ENCODE peak calls at places on chromosomes 12 and 14, in ten cellular contexts. Q, S, O, U, W, Y, G, R, D and F are unnamed samples.

GRCh38 chr12:42027537-42027936 is 117.1 kb downstream of the GXYLT1 start:
- DNase-seq in Q (no peak), S (no peak), O (peak), U (no peak), W (no peak), Y (no peak), G (no peak), R (no peak), D (no peak), F (no peak)

GRCh38 chr14:61615743-61616523 is 79.4 kb upstream of the HIF1A start:
- DNase-seq in Q (no peak), S (no peak), O (peak), U (no peak), W (no peak), Y (no peak), G (peak), R (no peak), D (no peak), F (no peak)

GRCh38 chr12:97229036-97229435 is 233.6 kb upstream of the RMST start:
- DNase-seq in Q (no peak), S (no peak), O (no peak), U (no peak), W (no peak), Y (no peak), G (no peak), R (no peak), D (no peak), F (no peak)

GRCh38 chr14:105856676-105857222 is 330.4 kb downstream of the TMEM121 start:
- DNase-seq in Q (no peak), S (no peak), O (no peak), U (peak), W (peak), Y (no peak), G (no peak), R (no peak), D (no peak), F (no peak)

GRCh38 chr14:102419276-102419675 is 56.5 kb downstream of the TECPR2 start:
- DNase-seq in Q (no peak), S (no peak), O (no peak), U (peak), W (no peak), Y (no peak), G (no peak), R (no peak), D (no peak), F (no peak)

GRCh38 chr14:59189281-59189821 is 884 bp downstream of the DAAM1 start:
- DNase-seq in Q (no peak), S (no peak), O (peak), U (no peak), W (peak), Y (no peak), G (peak), R (no peak), D (no peak), F (no peak)

GRCh38 chr12:123942277-123942653 is 30.4 kb downstream of the CCDC92 start:
- DNase-seq in Q (no peak), S (no peak), O (no peak), U (no peak), W (no peak), Y (peak), G (peak), R (peak), D (peak), F (peak)

GRCh38 chr12:52141306-52141705 is 50.5 kb downstream of the KRT80 start:
- DNase-seq in Q (no peak), S (no peak), O (no peak), U (no peak), W (no peak), Y (no peak), G (no peak), R (no peak), D (no peak), F (no peak)

GRCh38 chr14:34461334-34462131 is 507 bp downstream of the SPTSSA start:
- DNase-seq in Q (peak), S (peak), O (peak), U (peak), W (peak), Y (peak), G (peak), R (peak), D (peak), F (peak)

DNA sequence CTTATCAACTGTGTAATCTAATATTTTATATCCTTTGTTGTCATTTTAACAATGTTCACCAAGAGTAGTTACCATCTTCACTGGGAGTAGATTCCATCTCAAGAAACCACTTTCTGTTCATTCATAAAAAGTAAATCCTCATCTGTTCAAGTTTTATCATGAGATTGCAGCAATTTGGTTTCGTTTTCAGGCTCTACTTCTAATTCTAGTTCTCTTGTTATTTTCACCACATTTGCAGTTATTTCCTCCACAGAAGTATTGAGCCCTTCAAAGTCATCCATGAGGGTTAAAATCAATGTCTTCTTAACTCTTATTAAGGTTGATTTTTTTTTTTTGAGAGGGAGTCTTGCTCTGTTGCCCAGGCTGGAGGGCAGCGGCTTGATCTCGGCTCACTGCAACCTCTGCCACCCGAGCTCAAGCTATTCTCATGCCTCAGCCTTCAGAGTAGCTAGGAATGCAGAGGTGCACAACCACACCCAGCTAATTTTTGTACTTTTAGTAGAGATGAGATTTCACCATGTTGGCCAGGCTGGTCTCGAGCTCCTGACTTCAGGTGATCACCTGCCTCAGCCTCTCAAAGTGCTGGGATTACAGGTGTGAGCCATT is 276.6 kb downstream of the ACSS3 start:
- DNase-seq in Q (no peak), S (no peak), O (no peak), U (no peak), W (no peak), Y (no peak), G (no peak), R (no peak), D (no peak), F (no peak)
- H3K4me3 ChIP-seq in Q (no peak), S (no peak), O (no peak), U (no peak), W (no peak), Y (no peak), G (no peak), R (no peak), D (no peak), F (no peak)

GRCh38 chr14:58151701-58152568 is at the start of gene ARMH4:
- DNase-seq in Q (peak), S (peak), O (peak), U (peak), W (peak), Y (peak), G (peak), R (peak), D (no peak), F (peak)
- TF ChIP-seq CTCF in Q (peak), S (peak), O (peak), U (no peak), W (no peak), Y (no peak), G (no peak), R (no peak), D (no peak), F (no peak)

GRCh38 chr12:1837541-1838206 is 17.3 kb downstream of the LRTM2 start:
- DNase-seq in Q (no peak), S (no peak), O (no peak), U (peak), W (no peak), Y (peak), G (peak), R (peak), D (no peak), F (no peak)

GRCh38 chr12:1839464-1839863 is 19.1 kb downstream of the LRTM2 start:
- DNase-seq in Q (no peak), S (no peak), O (no peak), U (peak), W (no peak), Y (no peak), G (no peak), R (no peak), D (no peak), F (no peak)

GRCh38 chr12:1838223-1838993 is 18.0 kb downstream of the LRTM2 start:
- DNase-seq in Q (no peak), S (peak), O (no peak), U (peak), W (no peak), Y (no peak), G (no peak), R (peak), D (no peak), F (no peak)

GRCh38 chr12:1839956-1840550 is 19.7 kb downstream of the LRTM2 start:
- DNase-seq in Q (no peak), S (no peak), O (no peak), U (no peak), W (no peak), Y (no peak), G (no peak), R (no peak), D (no peak), F (no peak)

GRCh38 chr12:1838994-1839365 is 18.6 kb downstream of the LRTM2 start:
- DNase-seq in Q (no peak), S (no peak), O (no peak), U (peak), W (no peak), Y (no peak), G (no peak), R (no peak), D (no peak), F (no peak)
- H3K4me3 ChIP-seq in Q (no peak), S (no peak), O (no peak), U (no peak), W (no peak), Y (no peak), G (no peak), R (no peak), D (no peak), F (no peak)

DNA sequence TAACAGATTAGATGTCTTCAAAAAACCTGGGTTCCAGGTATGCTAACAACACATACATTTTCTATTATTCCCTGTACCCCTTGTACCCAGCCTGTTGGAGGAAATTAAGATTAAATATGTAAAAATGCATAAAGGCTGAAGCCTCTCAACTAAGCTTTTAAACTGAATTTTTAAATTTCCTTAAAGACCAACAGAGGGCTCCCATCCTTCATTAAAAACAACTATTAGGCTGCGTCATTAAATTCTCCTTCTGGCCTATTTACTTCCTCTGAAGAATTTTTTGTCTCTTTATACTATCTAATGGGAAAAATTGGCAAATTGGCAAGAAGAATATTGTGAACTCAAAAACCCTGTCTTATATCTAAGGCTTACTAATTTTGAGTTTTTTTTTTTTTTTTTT is 21.8 kb downstream of the SENP1 start:
- DNase-seq in Q (no peak), S (no peak), O (no peak), U (no peak), W (no peak), Y (peak), G (peak), R (peak), D (no peak), F (peak)
- TF ChIP-seq CTCF in Q (peak), S (peak), O (peak), U (peak), W (peak), Y (peak), G (peak), R (no peak), D (no peak), F (peak)

GRCh38 chr12:56081393-56082347 is 1.7 kb downstream of the ERBB3 start:
- DNase-seq in Q (no peak), S (no peak), O (no peak), U (peak), W (no peak), Y (no peak), G (no peak), R (no peak), D (no peak), F (no peak)
- H3K4me3 ChIP-seq in Q (peak), S (peak), O (no peak), U (peak), W (peak), Y (no peak), G (no peak), R (no peak), D (no peak), F (no peak)

GRCh38 chr14:78700236-78700635 is 530.1 kb downstream of the NRXN3 start:
- DNase-seq in Q (no peak), S (no peak), O (no peak), U (no peak), W (no peak), Y (peak), G (no peak), R (no peak), D (no peak), F (no peak)

GRCh38 chr14:78701246-78701645 is 531.1 kb downstream of the NRXN3 start:
- DNase-seq in Q (no peak), S (no peak), O (no peak), U (no peak), W (no peak), Y (no peak), G (no peak), R (peak), D (no peak), F (peak)

GRCh38 chr14:78697341-78697740 is 527.2 kb downstream of the NRXN3 start:
- DNase-seq in Q (no peak), S (no peak), O (no peak), U (no peak), W (no peak), Y (peak), G (peak), R (peak), D (peak), F (peak)

GRCh38 chr14:78704965-78705364 is 534.8 kb downstream of the NRXN3 start:
- DNase-seq in Q (no peak), S (no peak), O (no peak), U (no peak), W (no peak), Y (no peak), G (no peak), R (no peak), D (no peak), F (no peak)

GRCh38 chr14:78698991-78699390 is 528.8 kb downstream of the NRXN3 start:
- DNase-seq in Q (no peak), S (no peak), O (no peak), U (no peak), W (no peak), Y (no peak), G (no peak), R (no peak), D (no peak), F (no peak)
- TF ChIP-seq CTCF in Q (no peak), S (no peak), O (no peak), U (no peak), W (no peak), Y (no peak), G (no peak), R (no peak), D (no peak), F (no peak)